ENCODE peak calls at places on chromosomes 11 and 22, in nine cellular contexts. One of them, this sample, is unnamed.

GRCh38 chr11:7442588-7443215 is 42.6 kb upstream of the OLFML1 start:
- DNase-seq in stimulated activated CD4-positive, alpha-beta T cell treated with anti-CD3 and anti-CD28 coated beads, Interleukin-12 subunit alpha, Interleukin-12 subunit beta, amount 100 ng/mL, for 24 hours: peak
- DNase-seq in activated naive CD4-positive, alpha-beta T cell treated with anti-CD3 and anti-CD28 coated beads, Interleukin-2, amount 50 U/mL, for 16 hours: peak
- DNase-seq in HuH-7.5: peak
- DNase-seq in astrocyte of the cerebellum: peak
- DNase-seq in mesendoderm: peak
- DNase-seq in right lobe of liver: peak
- DNase-seq in GM06990: peak
- DNase-seq in HFFc6: peak
- DNase-seq in this sample: peak

GRCh38 chr22:23705358-23705757 is 14.5 kb downstream of the RGL4 start:
- DNase-seq in HFFc6: no peak
- DNase-seq in right lobe of liver: no peak
- DNase-seq in GM06990: no peak
- DNase-seq in stimulated activated CD4-positive, alpha-beta T cell treated with anti-CD3 and anti-CD28 coated beads, Interleukin-12 subunit alpha, Interleukin-12 subunit beta, amount 100 ng/mL, for 24 hours: no peak
- DNase-seq in HuH-7.5: no peak
- DNase-seq in mesendoderm: no peak
- DNase-seq in activated naive CD4-positive, alpha-beta T cell treated with anti-CD3 and anti-CD28 coated beads, Interleukin-2, amount 50 U/mL, for 16 hours: no peak
- DNase-seq in astrocyte of the cerebellum: no peak
- DNase-seq in this sample: no peak

GRCh38 chr22:20970939-20971657 is 4.0 kb downstream of the AIFM3 start:
- DNase-seq in activated naive CD4-positive, alpha-beta T cell treated with anti-CD3 and anti-CD28 coated beads, Interleukin-2, amount 50 U/mL, for 16 hours: no peak
- DNase-seq in HuH-7.5: no peak
- DNase-seq in stimulated activated CD4-positive, alpha-beta T cell treated with anti-CD3 and anti-CD28 coated beads, Interleukin-12 subunit alpha, Interleukin-12 subunit beta, amount 100 ng/mL, for 24 hours: no peak
- DNase-seq in mesendoderm: peak
- DNase-seq in GM06990: no peak
- DNase-seq in HFFc6: no peak
- DNase-seq in astrocyte of the cerebellum: no peak
- DNase-seq in right lobe of liver: no peak
- DNase-seq in this sample: no peak

GRCh38 chr22:46038516-46039430 is 61.8 kb upstream of the WNT7B start:
- DNase-seq in astrocyte of the cerebellum: no peak
- DNase-seq in HFFc6: no peak
- DNase-seq in GM06990: no peak
- DNase-seq in right lobe of liver: no peak
- DNase-seq in mesendoderm: no peak
- DNase-seq in HuH-7.5: no peak
- DNase-seq in activated naive CD4-positive, alpha-beta T cell treated with anti-CD3 and anti-CD28 coated beads, Interleukin-2, amount 50 U/mL, for 16 hours: no peak
- DNase-seq in stimulated activated CD4-positive, alpha-beta T cell treated with anti-CD3 and anti-CD28 coated beads, Interleukin-12 subunit alpha, Interleukin-12 subunit beta, amount 100 ng/mL, for 24 hours: no peak
- DNase-seq in this sample: no peak

GRCh38 chr22:32411388-32411787 is 659 bp downstream of the RTCB start:
- DNase-seq in activated naive CD4-positive, alpha-beta T cell treated with anti-CD3 and anti-CD28 coated beads, Interleukin-2, amount 50 U/mL, for 16 hours: no peak
- DNase-seq in right lobe of liver: no peak
- DNase-seq in HuH-7.5: no peak
- DNase-seq in HFFc6: peak
- DNase-seq in astrocyte of the cerebellum: no peak
- DNase-seq in stimulated activated CD4-positive, alpha-beta T cell treated with anti-CD3 and anti-CD28 coated beads, Interleukin-12 subunit alpha, Interleukin-12 subunit beta, amount 100 ng/mL, for 24 hours: no peak
- DNase-seq in GM06990: no peak
- DNase-seq in mesendoderm: peak
- DNase-seq in this sample: no peak

GRCh38 chr11:77361184-77361583 is 59.7 kb upstream of the GDPD4 start:
- DNase-seq in mesendoderm: peak
- DNase-seq in right lobe of liver: no peak
- DNase-seq in stimulated activated CD4-positive, alpha-beta T cell treated with anti-CD3 and anti-CD28 coated beads, Interleukin-12 subunit alpha, Interleukin-12 subunit beta, amount 100 ng/mL, for 24 hours: no peak
- DNase-seq in activated naive CD4-positive, alpha-beta T cell treated with anti-CD3 and anti-CD28 coated beads, Interleukin-2, amount 50 U/mL, for 16 hours: no peak
- DNase-seq in HFFc6: peak
- DNase-seq in astrocyte of the cerebellum: peak
- DNase-seq in GM06990: no peak
- DNase-seq in HuH-7.5: no peak
- DNase-seq in this sample: no peak

GRCh38 chr11:94017446-94017845 is 3.7 kb upstream of the HEPHL1 start:
- DNase-seq in right lobe of liver: no peak
- DNase-seq in HFFc6: no peak
- DNase-seq in activated naive CD4-positive, alpha-beta T cell treated with anti-CD3 and anti-CD28 coated beads, Interleukin-2, amount 50 U/mL, for 16 hours: no peak
- DNase-seq in stimulated activated CD4-positive, alpha-beta T cell treated with anti-CD3 and anti-CD28 coated beads, Interleukin-12 subunit alpha, Interleukin-12 subunit beta, amount 100 ng/mL, for 24 hours: no peak
- DNase-seq in HuH-7.5: no peak
- DNase-seq in GM06990: no peak
- DNase-seq in mesendoderm: no peak
- DNase-seq in astrocyte of the cerebellum: peak
- DNase-seq in this sample: no peak

GRCh38 chr22:23278883-23279675 is 98.8 kb downstream of the BCR start:
- DNase-seq in stimulated activated CD4-positive, alpha-beta T cell treated with anti-CD3 and anti-CD28 coated beads, Interleukin-12 subunit alpha, Interleukin-12 subunit beta, amount 100 ng/mL, for 24 hours: no peak
- DNase-seq in HuH-7.5: no peak
- DNase-seq in astrocyte of the cerebellum: no peak
- DNase-seq in activated naive CD4-positive, alpha-beta T cell treated with anti-CD3 and anti-CD28 coated beads, Interleukin-2, amount 50 U/mL, for 16 hours: no peak
- DNase-seq in GM06990: no peak
- DNase-seq in right lobe of liver: no peak
- DNase-seq in HFFc6: no peak
- DNase-seq in mesendoderm: no peak
- DNase-seq in this sample: peak

GRCh38 chr11:17560281-17561110 is 13.4 kb downstream of the OTOG start:
- DNase-seq in mesendoderm: peak
- DNase-seq in HuH-7.5: no peak
- DNase-seq in GM06990: no peak
- DNase-seq in activated naive CD4-positive, alpha-beta T cell treated with anti-CD3 and anti-CD28 coated beads, Interleukin-2, amount 50 U/mL, for 16 hours: no peak
- DNase-seq in stimulated activated CD4-positive, alpha-beta T cell treated with anti-CD3 and anti-CD28 coated beads, Interleukin-12 subunit alpha, Interleukin-12 subunit beta, amount 100 ng/mL, for 24 hours: no peak
- DNase-seq in HFFc6: no peak
- DNase-seq in right lobe of liver: no peak
- DNase-seq in astrocyte of the cerebellum: no peak
- DNase-seq in this sample: no peak